ENCODE peak calls at places on chromosomes 16 and 17, in four cellular contexts. H is right lobe of liver, Y is AG09309, U is fibroblast of pulmonary artery. E is an unnamed sample.
A peak's percentile ranks its signal among the peaks of the same experiment; 100 is the strongest.

GRCh38 chr16:75566889-75567255 is 693 bp downstream of the GABARAPL2 start:
- DNase-seq in Y (no peak), U (no peak), H (no peak), E (peak; percentile 18)

GRCh38 chr16:81421536-81421935 is 23.1 kb upstream of the CMIP start:
- DNase-seq in U (no peak), Y (no peak), H (no peak), E (no peak)

GRCh38 chr16:15777533-15778203 is 79.2 kb downstream of the MYH11 start:
- DNase-seq in U (peak; percentile 74), Y (no peak), H (no peak), E (peak; percentile 86)

GRCh38 chr17:29078183-29079045 is 35.5 kb downstream of the PIPOX start:
- DNase-seq in Y (no peak), H (no peak), U (peak; percentile 51), E (peak; percentile 5)

GRCh38 chr16:47970291-47970931 is 185.4 kb downstream of the ABCC12 start:
- DNase-seq in H (no peak), U (peak; percentile 62), Y (no peak), E (peak; percentile 69)

GRCh38 chr17:3555189-3555796 is 2.3 kb downstream of the TRPV3 start:
- DNase-seq in Y (no peak), H (peak; percentile 42), U (no peak), E (no peak)

GRCh38 chr17:862584-862983 is 80.4 kb downstream of the MRM3 start:
- DNase-seq in U (no peak), Y (no peak), H (no peak), E (no peak)

GRCh38 chr17:51028176-51028863 is 92.3 kb downstream of the SPAG9 start:
- DNase-seq in U (no peak), H (no peak), Y (no peak), E (no peak)

GRCh38 chr17:8888704-8889302 is 21.3 kb upstream of the PIK3R6 start:
- DNase-seq in U (no peak), H (no peak), Y (no peak), E (no peak)

GRCh38 chr16:54048994-54049929 is 237.3 kb downstream of the IRX3 start:
- DNase-seq in Y (no peak), U (no peak), H (no peak), E (no peak)

GRCh38 chr17:67054011-67054591 is 9.7 kb downstream of the CACNG1 start:
- DNase-seq in Y (no peak), H (no peak), U (no peak), E (no peak)

GRCh38 chr16:102060-102855 is 24.2 kb downstream of the MPG start:
- DNase-seq in Y (no peak), U (peak; percentile 72), H (no peak), E (peak; percentile 69)

GRCh38 chr17:42514279-42514678 is 21.8 kb upstream of the NAGLU start:
- DNase-seq in Y (no peak), U (no peak), H (no peak), E (no peak)

GRCh38 chr17:74749262-74750038 is 1.0 kb downstream of the NHERF1 start:
- DNase-seq in H (no peak), Y (no peak), U (no peak), E (no peak)

GRCh38 chr17:57672205-57672632 is 72.9 kb downstream of the CCDC182 start:
- DNase-seq in U (peak; percentile 65), Y (peak; percentile 37), H (no peak), E (peak; percentile 60)

GRCh38 chr17:55263565-55264272 is 1.0 kb upstream of the HLF start:
- DNase-seq in U (no peak), H (no peak), Y (no peak), E (no peak)

GRCh38 chr17:78039581-78039980 is 81.1 kb downstream of the TNRC6C start:
- DNase-seq in U (no peak), Y (no peak), H (no peak), E (no peak)

GRCh38 chr16:2385441-2385840 is 43.8 kb upstream of the CCNF start:
- DNase-seq in Y (no peak), U (no peak), H (no peak), E (no peak)

GRCh38 chr17:16999931-17000625 is 28.2 kb upstream of the TNFRSF13B start:
- DNase-seq in U (no peak), Y (no peak), H (no peak), E (no peak)
- TF ChIP-seq CTCF in U (no peak), Y (no peak), H (no peak), E (no peak)

GRCh38 chr16:87598431-87598830 is 3.9 kb upstream of the JPH3 start:
- DNase-seq in H (no peak), U (no peak), Y (no peak), E (no peak)

GRCh38 chr16:87597324-87597830 is 4.9 kb upstream of the JPH3 start:
- DNase-seq in H (no peak), U (no peak), Y (no peak), E (no peak)

GRCh38 chr16:87592018-87592712 is 10.1 kb upstream of the JPH3 start:
- DNase-seq in H (no peak), Y (no peak), U (no peak), E (no peak)

GRCh38 chr16:87595712-87596111 is 6.6 kb upstream of the JPH3 start:
- DNase-seq in Y (no peak), H (no peak), U (no peak), E (no peak)

DNA sequence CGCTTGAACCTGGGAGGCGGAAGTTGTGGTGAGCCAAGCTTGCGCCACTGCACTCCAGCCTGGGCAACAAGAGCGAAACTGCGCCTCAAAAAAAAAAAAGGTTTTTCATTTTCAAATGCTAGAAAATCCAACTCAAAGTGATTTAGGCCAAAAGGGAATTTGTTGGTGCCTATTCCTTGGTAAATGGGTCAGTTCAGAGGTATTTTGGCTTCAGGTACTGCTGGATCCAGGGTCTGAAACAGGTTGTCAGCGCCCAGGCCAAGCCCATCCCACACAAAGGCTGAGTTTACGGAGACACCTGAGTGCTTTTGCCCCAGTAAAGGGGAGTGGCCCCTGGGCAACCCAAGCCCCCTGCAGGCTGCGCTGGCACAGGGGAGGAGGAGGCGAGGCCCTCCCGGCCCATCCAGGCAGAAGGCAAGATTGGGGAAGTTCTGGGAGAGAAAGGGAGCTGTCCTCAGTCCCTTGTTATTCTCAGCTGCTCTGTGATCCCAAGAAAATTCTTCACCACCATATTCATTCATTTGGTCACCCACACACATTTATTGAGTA is 8.5 kb upstream of the JPH3 start:
- DNase-seq in H (no peak), Y (no peak), U (no peak), E (no peak)
- H3K4me3 ChIP-seq in H (no peak overlapping the region), Y (no peak overlapping the region), U (no peak overlapping the region), E (no peak overlapping the region)

DNA sequence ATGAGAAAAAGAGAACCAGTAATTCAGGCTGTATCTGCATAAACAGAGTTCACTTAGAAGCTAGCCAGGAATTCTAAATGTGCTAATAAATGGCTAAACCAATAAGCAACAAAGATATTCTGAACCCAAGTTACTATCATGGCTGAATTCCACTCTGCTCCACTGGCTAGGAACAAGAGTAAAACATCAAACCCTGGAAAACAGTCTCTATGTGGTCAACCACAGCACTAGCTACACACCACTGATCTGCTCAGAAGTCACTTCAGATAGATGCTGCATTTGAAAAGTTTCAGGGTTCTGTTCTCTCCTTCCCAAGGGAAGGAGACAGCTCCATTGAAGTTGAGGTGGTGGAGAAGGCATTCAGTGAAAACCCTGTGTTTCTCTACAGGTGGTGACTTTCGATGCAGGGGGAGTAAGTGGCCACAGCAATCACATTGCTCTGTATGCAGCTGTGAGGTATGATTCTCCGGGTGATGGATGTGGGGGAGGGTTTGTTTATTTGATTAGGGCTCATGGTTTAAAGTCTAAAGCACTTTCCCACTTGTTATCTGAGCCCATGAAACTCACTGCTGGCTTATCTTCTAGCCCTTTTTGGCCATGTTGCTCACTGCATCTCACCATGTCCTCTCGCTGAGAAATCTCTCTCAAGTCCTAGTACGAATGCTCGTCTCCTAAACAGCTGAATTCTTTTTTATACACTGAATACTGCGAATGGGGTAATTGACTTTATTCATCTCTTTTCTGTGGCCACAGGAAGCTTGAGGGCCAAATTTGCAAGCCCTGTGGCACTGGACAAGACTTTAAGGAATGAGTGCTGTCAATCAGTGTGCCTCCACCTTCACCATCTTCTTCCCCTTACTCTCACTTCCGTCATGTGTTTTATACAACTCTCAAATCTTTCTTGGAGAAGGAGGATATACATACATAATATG is 39.8 kb downstream of the CENPV start:
- DNase-seq in Y (no peak), H (no peak), U (no peak), E (peak; percentile 15)
- TF ChIP-seq CTCF in Y (no peak), H (no peak), U (no peak), E (no peak)

DNA sequence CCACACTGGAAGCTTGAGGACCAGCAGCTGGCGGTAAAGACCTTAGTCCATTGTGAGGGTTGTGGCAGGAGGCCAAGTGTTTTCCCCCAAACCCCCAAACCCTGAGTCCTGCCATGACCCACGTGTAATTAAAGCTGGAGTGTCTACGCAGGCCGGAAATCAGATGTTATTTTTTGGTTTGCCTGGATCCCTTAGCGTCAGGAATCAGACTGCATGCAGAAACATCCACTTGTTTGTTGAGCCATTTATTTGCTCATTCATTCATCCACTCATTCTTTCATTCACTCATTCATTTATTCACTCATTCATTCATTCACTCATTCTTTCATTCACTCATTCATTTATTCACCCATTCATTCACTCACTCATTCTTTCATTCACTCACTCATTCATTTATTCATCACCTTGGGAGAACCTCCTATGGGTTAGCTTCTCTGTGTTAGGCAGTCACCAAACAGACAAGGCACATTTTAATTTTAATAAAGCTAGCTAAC is 313.1 kb downstream of the MAF start:
- DNase-seq in U (no peak), Y (no peak), H (no peak), E (no peak)
- H3K4me3 ChIP-seq in U (no peak overlapping the region), Y (no peak overlapping the region), H (peak overlapping the region; percentile 9), E (no peak overlapping the region)